ENCODE peak calls at places on chromosomes 16 and 17, in five cellular contexts. Z, B, D, F and P are unnamed samples. For H3K36me3, the result is how much of the 10 kb centered on the place peaks cover.

GRCh38 chr16:88376835-88377726 is 5.7 kb upstream of the ZNF469 start:
- DNase-seq in Z (no peak), B (no peak), D (no peak), F (no peak), P (no peak)

GRCh38 chr17:43025290-43025657 is 243 bp downstream of the RND2 start:
- DNase-seq in Z (no peak), B (peak), D (no peak), F (no peak), P (no peak)

GRCh38 chr17:2253768-2254406 is 49.7 kb downstream of the SMG6 start:
- DNase-seq in Z (no peak), B (no peak), D (no peak), F (no peak), P (no peak)

GRCh38 chr17:28365487-28365886 is 488 bp upstream of the SEBOX start:
- DNase-seq in Z (no peak), B (no peak), D (no peak), F (no peak), P (no peak)

GRCh38 chr16:57893559-57894389 is 77.2 kb downstream of the CNGB1 start:
- DNase-seq in Z (peak), B (no peak), D (peak), F (no peak), P (no peak)

GRCh38 chr17:39057807-39058206 is 90.6 kb upstream of the FBXO47 start:
- DNase-seq in Z (no peak), B (no peak), D (no peak), F (peak), P (no peak)

GRCh38 chr17:59506907-59507726 is 58.3 kb upstream of the DHX40 start:
- DNase-seq in Z (peak), B (no peak), D (peak), F (no peak), P (no peak)

GRCh38 chr16:50093607-50094570 is 28.1 kb downstream of the HEATR3 start:
- DNase-seq in Z (no peak), B (no peak), D (no peak), F (no peak), P (no peak)

GRCh38 chr16:86517652-86518258 is 7.4 kb downstream of the FOXF1 start:
- DNase-seq in Z (peak), B (peak), D (peak), F (peak), P (peak)

GRCh38 chr16:495127-495748 is 32.3 kb upstream of the CAPN15 start:
- DNase-seq in Z (peak), B (peak), D (peak), F (peak), P (no peak)

GRCh38 chr17:44111777-44112176 is 11.7 kb downstream of the HDAC5 start:
- DNase-seq in Z (no peak), B (no peak), D (no peak), F (no peak), P (no peak)

GRCh38 chr16:85794696-85795095 is 4.6 kb downstream of the EMC8 start:
- DNase-seq in Z (no peak), B (no peak), D (no peak), F (no peak), P (no peak)

GRCh38 chr16:64900029-64900428 is 221.8 kb downstream of the CDH11 start:
- DNase-seq in Z (no peak), B (no peak), D (no peak), F (no peak), P (no peak)

GRCh38 chr17:49209061-49209571 is 1.3 kb downstream of the GNGT2 start:
- DNase-seq in Z (no peak), B (no peak), D (no peak), F (no peak), P (no peak)

GRCh38 chr17:69466905-69467630 is 52.6 kb downstream of the MAP2K6 start:
- DNase-seq in Z (peak), B (peak), D (peak), F (no peak), P (peak)

GRCh38 chr17:50396261-50397110 is 837 bp downstream of the LRRC59 start:
- DNase-seq in Z (peak), B (peak), D (peak), F (no peak), P (peak)

GRCh38 chr17:34366051-34366450 is 3.0 kb upstream of the CCL1 start:
- DNase-seq in Z (no peak), B (no peak), D (no peak), F (no peak), P (no peak)

GRCh38 chr16:89345663-89346150 is 128.2 kb downstream of the ZNF778 start:
- DNase-seq in Z (no peak), B (no peak), D (no peak), F (no peak), P (no peak)

GRCh38 chr16:84054271-84054670 is 11.7 kb upstream of the SLC38A8 start:
- DNase-seq in Z (no peak), B (no peak), D (no peak), F (no peak), P (no peak)

GRCh38 chr17:9971991-9972390 is 66.9 kb upstream of the RCVRN start:
- DNase-seq in Z (peak), B (peak), D (peak), F (no peak), P (no peak)

GRCh38 chr17:17959520-17960361 is 12.5 kb downstream of the TOM1L2 start:
- DNase-seq in Z (peak), B (no peak), D (peak), F (no peak), P (no peak)

GRCh38 chr17:80949451-80950421 is 41.9 kb upstream of the CHMP6 start:
- DNase-seq in Z (no peak), B (peak), D (no peak), F (no peak), P (no peak)

GRCh38 chr17:9843152-9844010 is 17.7 kb downstream of the GLP2R start:
- DNase-seq in Z (peak), B (no peak), D (peak), F (no peak), P (no peak)

GRCh38 chr17:55644346-55644745 is 78.3 kb downstream of the TMEM100 start:
- DNase-seq in Z (no peak), B (no peak), D (peak), F (no peak), P (no peak)

GRCh38 chr16:20898938-20899502 is 1.1 kb downstream of the DCUN1D3 start:
- DNase-seq in Z (peak), B (peak), D (peak), F (no peak), P (no peak)

GRCh38 chr17:60314423-60314822 is 77.5 kb downstream of the USP32 start:
- DNase-seq in Z (no peak), B (no peak), D (no peak), F (no peak), P (no peak)

GRCh38 chr16:88526906-88527185 is 43.4 kb upstream of the ZC3H18 start:
- DNase-seq in Z (no peak), B (no peak), D (no peak), F (no peak), P (no peak)

GRCh38 chr16:11038777-11039176 is 94.4 kb downstream of the CLEC16A start:
- DNase-seq in Z (no peak), B (no peak), D (no peak), F (no peak), P (no peak)

GRCh38 chr17:78925662-78926555 is 722 bp upstream of the TIMP2 start:
- DNase-seq in Z (peak), B (peak), D (peak), F (peak), P (no peak)

GRCh38 chr16:66894948-66895696 is 14.8 kb downstream of the PDP2 start:
- DNase-seq in Z (peak), B (peak), D (peak), F (peak), P (peak)

GRCh38 chr16:68319185-68319908 is 8.5 kb downstream of the PRMT7 start:
- DNase-seq in Z (peak), B (peak), D (no peak), F (no peak), P (no peak)

GRCh38 chr17:53722407-53722806 is 100.3 kb upstream of the KIF2B start:
- DNase-seq in Z (peak), B (peak), D (peak), F (no peak), P (no peak)

GRCh38 chr16:7518158-7518557 is 185.5 kb downstream of the RBFOX1 start:
- DNase-seq in Z (no peak), B (no peak), D (no peak), F (no peak), P (no peak)

GRCh38 chr17:38609280-38610031 is 3.7 kb upstream of the SRCIN1 start:
- DNase-seq in Z (no peak), B (peak), D (no peak), F (peak), P (no peak)

GRCh38 chr16:84883301-84883700 is 63.5 kb downstream of the CRISPLD2 start:
- DNase-seq in Z (no peak), B (peak), D (no peak), F (no peak), P (no peak)

GRCh38 chr17:82703935-82704865 is 5.7 kb upstream of the RAB40B start:
- DNase-seq in Z (no peak), B (no peak), D (no peak), F (no peak), P (no peak)

GRCh38 chr16:56424791-56425438 is 430 bp downstream of the AMFR start:
- DNase-seq in Z (no peak), B (peak), D (peak), F (peak), P (peak)
- H2BK5ac ChIP-seq in Z (peak), B (peak), D (no peak), F (no peak), P (peak)

DNA sequence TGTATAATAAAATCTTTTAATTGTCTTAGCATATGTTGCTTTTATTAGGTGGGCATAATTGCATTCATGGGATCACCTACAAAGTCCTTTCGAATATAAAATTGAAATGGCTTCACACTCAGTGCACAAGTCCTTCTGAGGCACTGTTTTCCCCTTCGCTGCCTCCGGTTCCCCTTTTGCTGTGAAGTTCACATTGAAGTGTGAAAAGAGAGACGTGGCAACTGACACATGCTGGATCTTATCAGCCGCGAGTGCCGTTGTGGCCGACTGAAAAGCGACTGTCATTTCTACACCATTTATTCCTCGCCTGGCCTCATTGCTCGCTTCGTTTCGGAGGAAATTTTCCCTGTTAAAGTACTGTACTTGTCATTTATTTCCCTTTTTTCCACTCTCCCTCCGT is 423.6 kb downstream of the MAF start:
- DNase-seq in Z (no peak), B (peak), D (no peak), F (no peak), P (no peak)
- H3K36me3 ChIP-seq in Z (under half), B (under half), D (under half), F (under half), P (under half)

DNA sequence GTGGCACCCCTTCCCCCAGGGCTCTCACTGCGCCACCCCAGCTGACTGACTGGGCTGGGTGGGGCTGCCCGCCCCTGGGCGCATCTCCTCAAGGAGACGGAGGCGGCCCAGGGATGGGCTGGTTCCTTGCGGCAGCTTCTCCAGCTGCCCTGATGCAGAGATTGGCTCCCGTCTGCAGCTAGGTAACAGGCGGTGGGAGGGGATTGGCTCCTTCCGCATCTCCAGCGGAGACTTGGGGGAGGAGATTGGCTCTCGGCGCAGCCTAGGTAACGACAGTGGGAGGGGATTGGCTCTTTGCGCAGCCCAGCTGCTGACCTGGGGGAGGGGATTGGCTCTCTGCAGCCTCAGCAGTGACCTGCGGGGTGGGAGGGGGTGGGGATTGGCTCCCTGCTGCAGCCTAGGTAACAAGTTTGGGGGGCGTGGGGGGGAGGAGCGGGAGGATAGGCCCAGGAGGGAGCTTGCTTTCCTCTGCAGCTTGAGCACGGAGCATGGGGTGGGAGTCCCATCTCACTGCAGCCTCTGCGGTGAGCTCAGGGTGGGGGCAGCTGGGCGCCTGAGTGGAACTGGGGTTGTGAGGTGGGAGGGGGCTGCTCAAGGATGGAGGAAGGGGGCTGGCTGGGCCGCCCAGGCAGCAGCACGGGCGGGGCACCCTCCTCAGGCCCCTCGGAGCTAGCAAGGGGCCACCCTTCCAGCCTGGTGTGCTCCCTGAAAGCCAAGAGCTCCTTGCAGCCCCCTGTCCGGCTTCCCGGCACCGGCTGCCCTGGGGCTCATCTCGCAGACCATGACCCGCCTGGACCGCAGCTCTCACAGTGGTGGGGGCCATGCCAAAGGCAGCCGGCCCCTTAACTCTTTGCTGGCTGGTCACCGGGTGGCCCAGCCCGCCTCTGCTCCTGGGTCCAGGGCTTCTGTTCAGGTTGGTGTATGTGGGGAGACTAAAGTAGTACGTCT is 6.4 kb downstream of the NFE2L1 start:
- DNase-seq in Z (peak), B (peak), D (peak), F (peak), P (peak)
- H2BK5ac ChIP-seq in Z (no peak), B (no peak), D (no peak), F (peak), P (peak)

GRCh38 chr17:58344791-58345157 is 7.2 kb downstream of the SUPT4H1 start:
- DNase-seq in Z (no peak), B (peak), D (no peak), F (no peak), P (no peak)
- H3K36me3 ChIP-seq in Z (under half), B (under half), D (under half), F (half or more), P (half or more)

GRCh38 chr16:27770271-27771196 is 220.6 kb downstream of the KATNIP start:
- DNase-seq in Z (no peak), B (no peak), D (no peak), F (no peak), P (no peak)

GRCh38 chr16:27771201-27771910 is 221.4 kb downstream of the KATNIP start:
- DNase-seq in Z (no peak), B (no peak), D (no peak), F (no peak), P (no peak)

GRCh38 chr16:27767971-27768591 is 218.1 kb downstream of the KATNIP start:
- DNase-seq in Z (no peak), B (no peak), D (no peak), F (no peak), P (no peak)

GRCh38 chr16:27768651-27769270 is 218.8 kb downstream of the KATNIP start:
- DNase-seq in Z (no peak), B (no peak), D (no peak), F (no peak), P (no peak)

DNA sequence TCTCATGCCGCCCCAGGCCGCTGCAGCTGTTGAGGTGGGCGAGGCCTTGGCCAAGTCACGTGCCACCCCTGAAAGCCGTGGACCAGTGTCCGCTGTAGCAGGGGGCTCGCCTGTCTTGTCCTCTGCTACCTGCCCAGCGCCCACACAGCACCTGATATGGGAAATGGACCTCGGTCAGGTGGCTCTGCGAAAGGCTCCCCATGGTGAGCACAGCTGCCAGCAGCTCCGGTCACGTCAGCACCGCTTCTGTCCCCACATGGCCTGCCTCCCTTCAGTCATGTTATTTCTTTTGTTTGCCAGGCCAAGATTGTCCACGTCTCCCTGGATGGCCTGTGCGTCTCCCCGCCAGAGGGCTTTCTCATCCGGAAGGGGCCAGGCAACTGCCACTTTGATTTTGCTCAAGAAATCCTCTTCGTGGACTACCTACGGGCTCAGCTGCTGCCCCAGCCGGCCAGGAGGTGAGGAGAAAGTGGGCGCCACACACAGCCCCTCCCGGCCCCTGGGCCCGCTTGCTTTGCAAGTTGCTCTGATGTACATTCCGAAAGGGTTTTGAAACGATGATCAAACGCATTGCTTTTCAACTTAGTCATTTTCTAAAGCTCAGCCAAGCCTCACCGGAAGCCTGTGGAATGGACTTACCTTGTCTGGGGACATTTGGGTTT is 219.7 kb downstream of the KATNIP start:
- DNase-seq in Z (peak), B (peak), D (no peak), F (no peak), P (no peak)
- H2BK5ac ChIP-seq in Z (no peak), B (no peak), D (peak), F (no peak), P (no peak)

GRCh38 chr17:76734080-76734840 is 2.9 kb downstream of the SRSF2 start:
- DNase-seq in Z (peak), B (no peak), D (peak), F (no peak), P (no peak)
- H3K36me3 ChIP-seq in Z (under half), B (under half), D (under half), F (half or more), P (half or more)

DNA sequence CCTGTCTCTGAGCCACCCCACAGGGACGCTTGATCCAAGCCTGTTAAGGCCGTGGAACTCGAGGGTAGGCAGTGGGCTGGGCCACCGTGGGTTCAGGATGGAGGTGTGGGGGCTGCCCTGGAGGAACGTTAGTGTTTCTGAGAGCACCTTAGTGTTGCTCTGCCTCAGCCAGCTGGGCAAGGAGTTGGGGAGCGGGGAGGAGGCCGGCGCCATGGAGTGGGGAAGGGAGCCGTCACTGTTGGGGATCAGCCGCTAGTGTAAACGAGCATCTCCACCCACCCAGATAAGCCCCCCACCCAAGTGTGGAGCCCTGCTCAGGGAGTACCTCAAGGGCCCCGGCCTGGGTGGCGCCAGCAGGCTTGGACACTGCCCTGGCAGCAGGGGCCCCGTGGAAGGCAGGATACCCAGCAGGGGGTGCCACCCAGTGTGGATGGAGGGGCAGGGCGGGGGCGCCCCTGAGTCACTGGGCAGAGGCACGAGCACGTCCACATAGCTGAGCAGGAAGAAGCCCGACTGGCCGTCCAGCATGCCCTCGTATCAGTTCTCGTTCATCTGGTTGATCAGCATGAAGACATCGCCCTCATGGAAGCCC is 98.6 kb downstream of the KPNA2 start:
- DNase-seq in Z (no peak), B (no peak), D (no peak), F (no peak), P (no peak)
- H2BK5ac ChIP-seq in Z (no peak), B (no peak), D (no peak), F (no peak), P (no peak)

DNA sequence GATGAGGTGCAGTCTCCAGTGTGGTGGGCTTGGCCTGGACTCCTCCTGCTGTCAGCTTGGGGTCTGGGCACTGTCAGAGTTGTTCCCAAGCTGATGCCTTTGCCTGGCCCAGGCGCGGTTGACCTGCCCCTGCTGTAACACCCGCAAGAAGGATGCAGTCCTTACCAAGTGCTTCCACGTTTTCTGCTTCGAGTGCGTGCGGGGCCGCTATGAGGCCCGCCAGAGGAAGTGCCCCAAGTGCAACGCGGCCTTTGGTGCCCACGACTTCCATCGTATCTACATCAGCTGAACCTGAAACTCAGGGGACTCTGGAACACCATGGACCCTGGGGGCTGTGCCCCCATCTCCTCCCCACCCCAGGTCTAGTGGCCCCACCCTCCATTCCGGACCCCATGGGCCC is 11.7 kb downstream of the RNF40 start:
- DNase-seq in Z (no peak), B (no peak), D (no peak), F (no peak), P (no peak)
- H3K36me3 ChIP-seq in Z (under half), B (under half), D (half or more), F (under half), P (half or more)